ENCODE peak calls at places on chromosome 11, in four cellular contexts. I is NCI-H2081; E is endothelial cell; H is effector memory CD8-positive, alpha-beta T cell. S is an unnamed sample.
A peak's percentile ranks its signal among the peaks of the same experiment; 100 is the strongest.

GRCh38 chr11:44746894-44747293 is 20.1 kb downstream of the TSPAN18 start:
- DNase-seq in I (no peak), E (no peak), H (no peak), S (no peak)

GRCh38 chr11:117586392-117586791 is 210.6 kb downstream of the DSCAML1 start:
- DNase-seq in I (no peak), E (no peak), H (no peak), S (no peak)

GRCh38 chr11:61162092-61162935 is 1.1 kb upstream of the VPS37C start:
- DNase-seq in I (peak; percentile 62), E (no peak), H (no peak), S (peak; percentile 38)

GRCh38 chr11:73784080-73784634 is 3.5 kb upstream of the MRPL48 start:
- DNase-seq in I (no peak), E (no peak), H (no peak), S (no peak)

GRCh38 chr11:126346586-126346940 is 8.9 kb upstream of the ST3GAL4 start:
- DNase-seq in I (peak; percentile 21), E (no peak), H (no peak), S (no peak)

GRCh38 chr11:133636686-133637085 is 104.4 kb upstream of the OPCML start:
- DNase-seq in I (no peak), E (no peak), H (no peak), S (no peak)

GRCh38 chr11:109849946-109850345 is 243.2 kb upstream of the ZC3H12C start:
- DNase-seq in I (no peak), E (no peak), H (no peak), S (no peak)

GRCh38 chr11:126079640-126080205 is 17.1 kb upstream of the CDON start:
- DNase-seq in I (peak; percentile 70), E (no peak), H (no peak), S (no peak)

GRCh38 chr11:43681543-43681942 is 1.0 kb downstream of the HSD17B12 start:
- DNase-seq in I (peak; percentile 43), E (no peak), H (no peak), S (peak; percentile 56)

S was measured in NCI-H526 treated with DMSO at 0.1 percent for 48 hours.